ENCODE peak calls at places on chromosomes 12 and 14, in six cellular contexts. J, Z, I, D, C and O are unnamed samples.

GRCh38 chr14:32426028-32426427 is 96.9 kb downstream of the AKAP6 start:
- DNase-seq in J (no peak), Z (no peak), I (no peak), D (no peak), C (no peak), O (no peak)

GRCh38 chr14:90111895-90112534 is 50.2 kb downstream of the KCNK13 start:
- DNase-seq in J (no peak), Z (no peak), I (no peak), D (no peak), C (no peak), O (no peak)

GRCh38 chr12:116959845-116960514 is 49.2 kb downstream of the FBXW8 start:
- DNase-seq in J (no peak), Z (no peak), I (no peak), D (no peak), C (no peak), O (no peak)

GRCh38 chr12:119169150-119169549 is 9.6 kb upstream of the HSPB8 start:
- DNase-seq in J (no peak), Z (no peak), I (no peak), D (no peak), C (no peak), O (no peak)

GRCh38 chr12:117968826-117969659 is at the start of gene KSR2:
- DNase-seq in J (peak), Z (no peak), I (peak), D (no peak), C (peak), O (peak)

GRCh38 chr12:57852620-57853509 is 6.3 kb upstream of the CTDSP2 start:
- DNase-seq in J (no peak), Z (peak), I (peak), D (no peak), C (no peak), O (peak)

GRCh38 chr12:27564612-27565213 is 40.7 kb downstream of the PPFIBP1 start:
- DNase-seq in J (no peak), Z (no peak), I (no peak), D (no peak), C (no peak), O (no peak)

GRCh38 chr14:99774526-99775307 is 18.5 kb upstream of the EML1 start:
- DNase-seq in J (no peak), Z (peak), I (no peak), D (no peak), C (no peak), O (peak)

GRCh38 chr12:30696943-30697342 is 1.3 kb upstream of the IPO8 start:
- DNase-seq in J (no peak), Z (no peak), I (no peak), D (no peak), C (no peak), O (no peak)

GRCh38 chr12:19411234-19412221 is 27.8 kb upstream of the AEBP2 start:
- DNase-seq in J (no peak), Z (no peak), I (no peak), D (no peak), C (no peak), O (no peak)

GRCh38 chr14:23364604-23365352 is at the start of gene EFS:
- DNase-seq in J (no peak), Z (peak), I (peak), D (peak), C (no peak), O (no peak)

GRCh38 chr14:23365353-23366162 is 586 bp upstream of the EFS start:
- DNase-seq in J (no peak), Z (no peak), I (peak), D (no peak), C (peak), O (no peak)

GRCh38 chr14:23364164-23364571 is 804 bp downstream of the EFS start:
- DNase-seq in J (no peak), Z (no peak), I (peak), D (peak), C (no peak), O (no peak)

GRCh38 chr14:23370221-23370620 is 2.4 kb upstream of the IL25 start:
- DNase-seq in J (no peak), Z (no peak), I (no peak), D (no peak), C (no peak), O (no peak)

GRCh38 chr14:23366163-23366921 is 1.4 kb upstream of the EFS start:
- DNase-seq in J (no peak), Z (peak), I (peak), D (peak), C (no peak), O (peak)
- TF ChIP-seq CTCF in J (no peak), Z (no peak), I (no peak), D (no peak), C (no peak), O (no peak)

DNA sequence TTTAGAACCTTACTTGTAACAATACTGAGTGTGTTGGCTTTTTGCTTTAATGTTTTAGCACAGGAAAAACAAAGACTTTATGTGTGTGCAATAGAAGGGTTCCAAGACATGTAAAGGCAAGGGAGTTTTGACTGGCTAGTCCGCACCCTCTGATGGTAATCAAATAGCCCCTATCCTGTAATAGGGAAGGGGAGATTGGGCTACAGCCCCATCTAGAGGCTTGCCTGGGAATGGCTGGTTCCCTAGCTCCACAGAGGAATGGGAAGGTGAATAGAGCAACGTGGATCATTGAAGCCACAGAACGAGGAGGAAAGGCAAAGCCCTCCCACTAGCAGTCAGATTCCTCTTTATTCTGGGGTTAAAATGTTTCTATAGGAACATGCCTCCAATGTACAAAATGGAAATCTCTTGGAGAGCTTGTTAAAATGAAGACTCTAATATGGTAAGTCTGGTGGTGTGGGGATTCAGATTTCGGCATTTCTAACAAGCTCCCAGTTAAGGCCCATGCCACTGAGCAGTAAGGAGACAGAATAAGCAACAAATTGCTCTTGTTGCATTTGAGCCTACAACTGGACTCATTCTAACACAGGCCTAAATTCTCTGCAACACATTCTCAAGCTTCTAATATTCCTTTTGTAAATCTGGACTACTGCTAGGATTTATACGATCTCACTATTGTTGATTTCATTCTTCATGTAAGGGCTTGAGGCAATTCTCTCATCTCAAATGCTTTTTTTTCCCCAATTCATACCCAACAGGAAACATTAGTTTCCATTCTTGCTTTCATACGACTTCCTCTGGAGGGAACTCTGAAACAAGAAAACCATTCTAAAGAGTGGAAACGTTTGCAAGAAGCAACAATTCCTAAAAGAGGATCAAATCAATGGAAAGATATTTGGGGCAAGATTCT is 57.1 kb downstream of the NIN start:
- DNase-seq in J (no peak), Z (no peak), I (peak), D (peak), C (peak), O (no peak)
- TF ChIP-seq CTCF in J (peak), Z (peak), I (peak), D (peak), C (peak), O (peak)

DNA sequence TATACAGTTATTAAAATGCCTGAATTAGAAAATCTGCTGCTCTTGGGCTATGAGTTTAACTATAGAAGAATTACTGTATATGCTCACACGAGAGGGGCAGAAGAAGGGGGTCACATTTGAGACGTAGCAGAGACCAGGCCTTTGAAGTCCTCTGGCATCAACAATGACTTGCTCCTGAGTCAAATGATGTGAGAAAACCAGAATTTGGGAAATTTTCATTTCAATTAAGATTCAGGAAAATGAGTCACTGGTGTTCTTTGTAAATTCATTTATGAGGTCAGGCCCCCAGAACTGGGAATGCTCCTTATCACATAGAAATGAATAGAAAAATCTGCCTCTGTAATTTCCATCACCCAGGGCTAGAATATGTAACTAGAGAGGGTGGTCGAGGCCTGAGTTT is 92.9 kb downstream of the APAF1 start:
- DNase-seq in J (no peak), Z (no peak), I (no peak), D (no peak), C (no peak), O (no peak)
- TF ChIP-seq CTCF in J (no peak), Z (no peak), I (no peak), D (no peak), C (no peak), O (no peak)

GRCh38 chr14:77457522-77458248 is at the start of the genes AHSA1 and VIPAS39:
- DNase-seq in J (peak), Z (peak), I (peak), D (peak), C (peak), O (peak)
- TF ChIP-seq CTCF in J (no peak), Z (no peak), I (no peak), D (no peak), C (no peak), O (peak)

DNA sequence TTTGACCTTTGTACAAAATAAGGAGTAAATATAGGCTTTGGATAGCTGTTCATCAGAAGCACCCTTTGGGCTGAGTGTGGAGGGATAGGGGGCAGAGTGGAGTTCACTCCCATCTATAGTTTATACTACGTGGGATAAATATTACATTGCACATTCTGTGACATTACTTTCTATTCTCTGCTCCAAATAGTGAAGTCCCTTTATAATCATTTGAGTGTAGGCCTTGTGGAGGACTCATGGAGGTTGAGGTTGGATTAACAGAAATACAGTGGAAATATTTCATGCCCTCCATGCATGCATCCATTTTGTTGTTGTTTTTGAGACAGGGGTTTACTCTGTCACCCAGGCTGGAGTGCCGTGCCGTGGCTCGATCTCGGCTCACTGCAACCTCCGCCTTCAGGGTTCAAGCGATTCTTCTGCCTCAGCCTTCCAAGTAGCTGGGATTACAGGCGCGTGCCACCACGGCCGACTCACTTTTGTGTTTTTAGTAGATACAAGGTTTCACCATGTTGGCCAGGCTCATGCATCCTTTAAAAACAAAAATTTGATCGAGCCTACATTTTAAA is 1.4 kb downstream of the CHPT1 start:
- DNase-seq in J (no peak), Z (no peak), I (no peak), D (no peak), C (peak), O (no peak)
- TF ChIP-seq CTCF in J (no peak), Z (peak), I (no peak), D (no peak), C (no peak), O (no peak)

GRCh38 chr12:65450610-65451009 is 172.1 kb downstream of the MSRB3 start:
- DNase-seq in J (no peak), Z (no peak), I (no peak), D (no peak), C (no peak), O (no peak)
- TF ChIP-seq CTCF in J (no peak), Z (no peak), I (no peak), D (no peak), C (no peak), O (no peak)

GRCh38 chr12:88428350-88428749 is 151.9 kb downstream of the KITLG start:
- DNase-seq in J (no peak), Z (no peak), I (no peak), D (no peak), C (no peak), O (no peak)

GRCh38 chr12:88432536-88433462 is 147.5 kb downstream of the KITLG start:
- DNase-seq in J (no peak), Z (peak), I (no peak), D (peak), C (no peak), O (no peak)

DNA sequence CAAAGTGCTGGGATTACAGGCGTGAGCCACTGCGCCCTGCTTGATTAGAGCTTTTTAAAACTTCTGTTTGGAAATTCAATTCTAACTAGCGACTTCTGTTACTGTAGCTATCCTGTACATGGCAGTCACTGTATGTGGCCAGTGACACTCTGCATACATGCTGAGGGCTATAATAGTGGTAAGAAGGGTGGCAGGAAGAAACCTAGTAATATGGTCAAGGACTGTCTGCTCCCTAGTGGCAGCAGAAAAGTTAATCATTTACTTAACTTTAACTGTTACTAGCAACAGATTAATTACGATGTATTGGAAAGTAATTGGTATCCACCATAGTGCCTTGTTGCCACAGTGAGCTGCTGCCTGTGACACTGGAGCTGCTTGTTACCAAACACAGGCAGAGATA is 149.0 kb downstream of the KITLG start:
- DNase-seq in J (no peak), Z (no peak), I (no peak), D (no peak), C (no peak), O (no peak)
- TF ChIP-seq CTCF in J (no peak), Z (no peak), I (no peak), D (no peak), C (no peak), O (no peak)

DNA sequence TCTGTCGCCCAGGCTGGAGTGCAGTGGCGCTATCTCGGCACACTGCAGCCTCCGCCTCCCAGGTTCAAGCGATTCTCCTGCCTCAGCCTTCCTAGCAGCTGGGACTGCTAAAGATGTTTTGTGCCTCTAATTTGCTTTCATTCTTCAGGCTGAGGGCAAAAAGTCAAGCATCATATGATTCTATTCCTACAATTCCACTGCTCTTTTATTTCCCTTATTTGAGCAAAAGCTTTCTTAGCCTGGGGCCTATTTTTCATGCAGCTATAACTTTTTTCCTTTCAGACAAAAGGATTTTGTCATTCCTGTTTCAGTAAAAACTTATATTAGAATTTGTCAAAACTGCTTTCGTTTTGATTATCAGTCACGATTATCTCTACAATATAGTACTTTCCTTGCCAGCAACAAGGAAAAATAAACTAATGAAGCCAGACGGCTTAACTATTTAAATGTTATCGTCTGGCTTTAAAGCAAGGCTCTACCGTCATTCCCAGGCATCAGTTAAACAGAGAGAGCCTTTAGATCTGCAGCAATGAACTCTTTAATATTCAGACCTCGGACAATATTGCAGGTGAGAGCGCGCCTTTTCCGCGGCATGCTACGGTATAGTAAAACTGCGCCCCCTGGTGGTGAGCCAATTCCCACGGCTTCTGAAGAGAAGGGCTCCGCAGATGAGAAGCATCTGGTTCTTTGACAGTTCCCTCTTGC is 1.4 kb upstream of the SLC2A13 start:
- DNase-seq in J (peak), Z (peak), I (peak), D (peak), C (peak), O (peak)
- TF ChIP-seq CTCF in J (peak), Z (peak), I (peak), D (peak), C (peak), O (peak)

GRCh38 chr12:109612975-109613502 is 39.4 kb downstream of the MVK start:
- DNase-seq in J (no peak), Z (no peak), I (no peak), D (no peak), C (no peak), O (no peak)
- TF ChIP-seq CTCF in J (no peak), Z (peak), I (peak), D (no peak), C (peak), O (peak)

DNA sequence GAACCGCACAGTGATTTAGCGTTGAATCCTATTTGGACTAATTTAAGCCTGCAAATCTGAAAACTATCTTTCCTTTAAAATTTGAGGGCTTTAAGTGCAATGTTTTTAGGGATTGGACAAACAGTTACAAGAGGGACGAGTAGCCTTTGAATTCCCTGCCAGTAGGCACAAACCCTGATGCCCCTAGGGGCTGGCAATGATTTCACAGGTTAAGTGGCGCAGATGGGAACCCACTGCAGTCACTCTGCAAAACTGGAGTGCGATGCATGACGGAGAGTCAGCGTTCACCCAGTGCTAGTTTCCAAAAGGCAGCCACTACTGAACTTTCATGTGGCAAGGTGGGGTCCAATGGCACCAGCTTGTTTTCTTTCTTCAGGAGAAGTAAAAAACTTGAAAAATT is 99.4 kb upstream of the FRMD6 start:
- DNase-seq in J (no peak), Z (no peak), I (peak), D (no peak), C (no peak), O (no peak)
- TF ChIP-seq CTCF in J (no peak), Z (no peak), I (peak), D (no peak), C (no peak), O (peak)